ENCODE peak calls at places on chromosomes 12 and 14, in five cellular contexts. H is dorsolateral prefrontal cortex, S is HepG2, I is fibroblast of mammary gland, E is astrocyte. C is an unnamed sample.

GRCh38 chr12:8048906-8049305 is 16.4 kb downstream of the FOXJ2 start:
- DNase-seq in H (no peak), S (no peak), I (no peak), E (no peak), C (no peak)

GRCh38 chr14:72717220-72717619 is 176.7 kb downstream of the DPF3 start:
- DNase-seq in H (no peak), S (no peak), I (no peak), E (no peak), C (no peak)

GRCh38 chr14:99360774-99361595 is 89.0 kb upstream of the BCL11B start:
- DNase-seq in H (peak), S (peak), I (no peak), E (no peak), C (no peak)

GRCh38 chr12:3033538-3033865 is 43.7 kb upstream of the TSPAN9 start:
- DNase-seq in H (no peak), S (no peak), I (no peak), E (no peak), C (no peak)

GRCh38 chr14:101776315-101776714 is 14.8 kb downstream of the PPP2R5C start:
- DNase-seq in H (no peak), S (no peak), I (no peak), E (no peak), C (no peak)

GRCh38 chr12:31756977-31757420 is 28.2 kb upstream of the AMN1 start:
- DNase-seq in H (no peak), S (peak), I (peak), E (peak), C (peak)

GRCh38 chr12:57224973-57225679 is 4.4 kb upstream of the SHMT2 start:
- DNase-seq in H (no peak), S (no peak), I (no peak), E (no peak), C (no peak)

GRCh38 chr12:62813031-62813829 is 121.7 kb downstream of the PPM1H start:
- DNase-seq in H (peak), S (no peak), I (peak), E (peak), C (peak)

GRCh38 chr14:80387563-80387981 is 176.3 kb upstream of the DIO2 start:
- DNase-seq in H (no peak), S (peak), I (peak), E (peak), C (no peak)

GRCh38 chr14:80388980-80389711 is 177.8 kb upstream of the DIO2 start:
- DNase-seq in H (no peak), S (no peak), I (peak), E (peak), C (peak)

GRCh38 chr14:80395031-80395430 is 183.7 kb upstream of the DIO2 start:
- DNase-seq in H (no peak), S (no peak), I (no peak), E (no peak), C (no peak)

GRCh38 chr14:80393766-80394165 is 182.5 kb upstream of the DIO2 start:
- DNase-seq in H (no peak), S (no peak), I (no peak), E (peak), C (peak)

GRCh38 chr14:80390911-80391310 is 179.6 kb upstream of the DIO2 start:
- DNase-seq in H (no peak), S (no peak), I (peak), E (peak), C (peak)
- TF ChIP-seq CTCF in H (no peak), S (no peak), I (no peak), E (no peak), C (no peak)

GRCh38 chr14:61226015-61226654 is 55.0 kb downstream of the TMEM30B start:
- DNase-seq in H (no peak), S (no peak), I (no peak), E (peak), C (no peak)
- H3K4me3 ChIP-seq in H (no peak), S (no peak), I (no peak), E (no peak), C (no peak)

GRCh38 chr14:105482486-105483110 is 4.1 kb upstream of the CRIP1 start:
- DNase-seq in H (no peak), S (no peak), I (no peak), E (no peak), C (no peak)

GRCh38 chr14:105480165-105480564 is 5.5 kb downstream of the CRIP2 start:
- DNase-seq in H (no peak), S (no peak), I (no peak), E (no peak), C (no peak)

GRCh38 chr14:105480807-105481801 is 5.6 kb upstream of the CRIP1 start:
- DNase-seq in H (peak), S (peak), I (peak), E (peak), C (peak)

GRCh38 chr14:105483300-105484068 is 3.2 kb upstream of the CRIP1 start:
- DNase-seq in H (no peak), S (no peak), I (no peak), E (no peak), C (no peak)

GRCh38 chr14:105481886-105482454 is 4.7 kb upstream of the CRIP1 start:
- DNase-seq in H (peak), S (peak), I (peak), E (peak), C (peak)
- TF ChIP-seq CTCF in H (peak), S (peak), I (no peak), E (no peak), C (peak)

DNA sequence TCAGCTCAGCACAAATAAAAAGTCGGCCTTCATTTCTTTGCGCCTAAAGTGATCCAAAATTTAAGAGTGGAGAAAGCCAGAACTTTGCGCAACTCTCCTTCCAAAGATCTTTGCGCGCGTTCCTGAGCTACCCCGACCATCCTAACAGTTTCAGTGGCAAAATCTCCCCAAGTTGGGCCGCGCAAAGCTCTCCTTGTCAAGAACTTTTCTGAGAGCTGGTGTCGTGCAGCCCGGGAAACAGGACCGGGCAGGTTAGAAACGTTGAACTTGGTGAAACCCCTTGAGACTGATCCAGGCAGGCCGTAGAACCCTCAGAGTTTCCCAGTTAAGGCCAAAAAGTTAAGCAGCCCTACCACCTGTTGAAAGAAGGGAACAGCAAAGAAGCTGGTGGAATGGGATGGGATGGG is 984 bp downstream of the DBX2 start:
- DNase-seq in H (no peak), S (no peak), I (peak), E (no peak), C (no peak)
- H3K4me3 ChIP-seq in H (peak), S (no peak), I (no peak), E (no peak), C (no peak)

GRCh38 chr12:16606201-16606849 is 363 bp upstream of the LMO3 start:
- DNase-seq in H (peak), S (no peak), I (peak), E (peak), C (peak)
- TF ChIP-seq CTCF in H (no peak), S (no peak), I (no peak), E (no peak), C (no peak)

DNA sequence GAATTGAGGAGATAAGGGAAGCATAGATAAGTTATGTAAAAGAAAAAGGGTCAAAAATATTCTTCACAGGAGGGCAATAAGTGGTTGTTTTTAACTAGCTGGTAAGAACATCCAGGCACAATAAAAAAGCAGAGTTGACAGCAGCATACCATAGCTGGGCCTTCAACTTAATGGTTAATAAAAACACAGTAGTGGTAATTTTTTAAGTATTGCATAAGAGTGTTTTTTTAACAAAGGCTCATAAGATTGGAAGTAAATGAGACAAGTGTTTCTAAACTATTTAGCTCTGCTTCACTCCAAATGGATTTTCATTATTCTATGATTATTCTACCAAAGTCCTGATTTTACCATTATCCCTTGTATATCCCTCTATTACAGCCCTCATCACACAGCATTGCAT is 140.1 kb upstream of the TSPAN8 start:
- DNase-seq in H (no peak), S (no peak), I (no peak), E (no peak), C (no peak)
- H3K4me3 ChIP-seq in H (no peak), S (no peak), I (no peak), E (no peak), C (no peak)

GRCh38 chr14:79354336-79354735 is 857.0 kb downstream of the DIO2 start:
- DNase-seq in H (no peak), S (no peak), I (no peak), E (no peak), C (peak)

GRCh38 chr14:79352026-79352425 is 859.3 kb downstream of the DIO2 start:
- DNase-seq in H (no peak), S (no peak), I (peak), E (no peak), C (no peak)

GRCh38 chr14:79357307-79357706 is 854.0 kb downstream of the DIO2 start:
- DNase-seq in H (no peak), S (no peak), I (no peak), E (no peak), C (no peak)

DNA sequence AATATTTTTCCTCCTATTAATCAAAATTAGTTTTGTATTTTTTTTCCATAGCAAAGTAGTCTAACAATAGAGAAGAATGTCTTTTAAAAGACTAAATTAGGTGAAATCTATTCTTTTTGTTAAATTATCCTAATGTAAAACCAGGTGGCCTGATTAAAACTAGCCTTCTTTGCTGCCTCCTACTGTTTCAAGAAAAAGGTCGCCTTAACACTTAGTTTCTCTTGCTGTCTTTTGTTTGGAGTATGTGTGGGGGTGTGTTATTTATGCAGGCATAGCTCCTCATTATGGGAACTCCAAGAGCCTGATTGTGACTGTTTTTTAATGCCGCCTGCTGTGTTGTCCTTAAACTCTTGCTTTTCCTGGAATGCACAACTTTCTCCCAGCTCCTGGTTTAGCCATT is 855.3 kb downstream of the DIO2 start:
- DNase-seq in H (no peak), S (no peak), I (peak), E (peak), C (peak)
- TF ChIP-seq CTCF in H (no peak), S (no peak), I (no peak), E (peak), C (peak)

GRCh38 chr12:6952860-6953416 is 1.8 kb downstream of the PTPN6 start:
- DNase-seq in H (no peak), S (no peak), I (no peak), E (no peak), C (no peak)

GRCh38 chr12:6950401-6950801 is 755 bp upstream of the PTPN6 start:
- DNase-seq in H (no peak), S (no peak), I (no peak), E (no peak), C (no peak)

GRCh38 chr12:6952121-6952859 is 1.1 kb downstream of the PTPN6 start:
- DNase-seq in H (no peak), S (no peak), I (no peak), E (no peak), C (no peak)

GRCh38 chr12:6951551-6952120 is 480 bp downstream of the PTPN6 start:
- DNase-seq in H (no peak), S (no peak), I (no peak), E (no peak), C (no peak)

DNA sequence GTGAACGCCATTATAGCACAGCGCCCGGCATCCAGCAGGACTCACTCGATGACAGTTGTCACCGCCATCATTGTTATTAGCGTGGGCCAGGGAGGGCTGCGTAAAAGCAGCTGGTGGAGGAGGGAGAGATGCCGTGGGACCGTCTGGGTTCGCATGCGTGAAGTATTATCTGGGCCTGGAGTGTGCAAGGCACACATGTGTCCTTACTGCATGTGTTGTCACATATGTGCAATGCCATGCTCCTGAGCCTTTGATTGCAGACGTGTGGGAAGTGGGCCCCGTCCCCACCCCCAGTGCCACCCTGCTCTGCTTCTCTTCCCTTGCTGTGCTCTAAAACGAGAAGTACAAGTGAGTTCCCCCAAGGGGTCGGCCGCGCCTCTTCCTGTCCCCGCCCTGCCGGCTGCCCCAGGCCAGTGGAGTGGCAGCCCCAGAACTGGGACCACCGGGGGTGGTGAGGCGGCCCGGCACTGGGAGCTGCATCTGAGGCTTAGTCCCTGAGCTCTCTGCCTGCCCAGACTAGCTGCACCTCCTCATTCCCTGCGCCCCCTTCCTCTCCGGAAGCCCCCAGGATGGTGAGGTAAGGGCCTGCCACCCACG is at the start of gene PTPN6:
- DNase-seq in H (no peak), S (no peak), I (no peak), E (no peak), C (no peak)
- H3K4me3 ChIP-seq in H (peak), S (no peak), I (no peak), E (no peak), C (no peak)

GRCh38 chr14:36065831-36066230 is 110.7 kb downstream of the PTCSC3 start:
- DNase-seq in H (no peak), S (no peak), I (no peak), E (no peak), C (no peak)
- TF ChIP-seq CTCF in H (no peak), S (no peak), I (no peak), E (no peak), C (no peak)

GRCh38 chr14:87837306-87837705 is 155.7 kb downstream of the GALC start:
- DNase-seq in H (no peak), S (no peak), I (no peak), E (no peak), C (no peak)
- H3K4me3 ChIP-seq in H (no peak), S (no peak), I (no peak), E (no peak), C (no peak)

C was measured in choroid plexus epithelial cell.